ENCODE peak calls at places on chromosomes 12 and 14, in five cellular contexts. C is Peyer's patch, Z is choroid plexus epithelial cell, P is breast epithelium, X is bronchial epithelial cell. D is an unnamed sample.

GRCh38 chr14:22039938-22040780 is 366.5 kb upstream of the OR4E1 start:
- DNase-seq in C (no peak), Z (peak; percentile 16), P (no peak), X (peak; percentile 26), D (no peak)

GRCh38 chr14:99137001-99137700 is 134.8 kb downstream of the BCL11B start:
- DNase-seq in C (no peak), Z (no peak), P (no peak), X (no peak), D (peak; percentile 2)

GRCh38 chr12:115838952-115839351 is 438.5 kb downstream of the MED13L start:
- DNase-seq in C (no peak), Z (no peak), P (no peak), X (no peak), D (no peak)

GRCh38 chr14:23171251-23171975 is 12.0 kb downstream of the SLC7A8 start:
- DNase-seq in C (no peak), Z (no peak), P (no peak), X (peak; percentile 95), D (no peak)

GRCh38 chr14:68507544-68508081 is 285.3 kb downstream of the ZFP36L1 start:
- DNase-seq in C (no peak), Z (no peak), P (no peak), X (no peak), D (no peak)

GRCh38 chr12:86613306-86613705 is 357.1 kb upstream of the MGAT4C start:
- DNase-seq in C (no peak), Z (peak; percentile 56), P (no peak), X (peak; percentile 72), D (no peak)

GRCh38 chr12:57459750-57460400 is at the start of gene GLI1:
- DNase-seq in C (peak; percentile 49), Z (no peak), P (no peak), X (no peak), D (no peak)

GRCh38 chr14:93430319-93430801 is 379 bp upstream of the UNC79 start:
- DNase-seq in C (no peak), Z (peak; percentile 4), P (no peak), X (no peak), D (no peak)

GRCh38 chr14:101821528-101821927 is 60.0 kb downstream of the PPP2R5C start:
- DNase-seq in C (peak; percentile 47), Z (no peak), P (no peak), X (no peak), D (peak; percentile 43)

GRCh38 chr12:5200276-5201087 is 156.8 kb downstream of the KCNA5 start:
- DNase-seq in C (no peak), Z (peak; percentile 4), P (peak; percentile 20), X (peak; percentile 20), D (no peak)

GRCh38 chr14:53149656-53150319 is 3.3 kb downstream of the DDHD1 start:
- DNase-seq in C (peak; percentile 26), Z (no peak), P (no peak), X (no peak), D (no peak)

GRCh38 chr12:3271146-3271545 is 194.0 kb downstream of the TSPAN9 start:
- DNase-seq in C (no peak), Z (no peak), P (no peak), X (no peak), D (no peak)

GRCh38 chr14:104678346-104678745 is 11.1 kb upstream of the INF2 start:
- DNase-seq in C (peak; percentile 22), Z (no peak), P (no peak), X (no peak), D (no peak)

GRCh38 chr14:54177861-54178591 is 218.8 kb upstream of the CDKN3 start:
- DNase-seq in C (no peak), Z (peak; percentile 29), P (no peak), X (no peak), D (no peak)

GRCh38 chr12:79678306-79678705 is 12.5 kb downstream of the PAWR start:
- DNase-seq in C (no peak), Z (no peak), P (no peak), X (peak; percentile 43), D (no peak)

GRCh38 chr12:10136637-10137205 is 6.7 kb upstream of the CLEC7A start:
- DNase-seq in C (no peak), Z (no peak), P (no peak), X (no peak), D (no peak)

GRCh38 chr14:93023039-93023438 is 92.7 kb downstream of the ITPK1 start:
- DNase-seq in C (no peak), Z (no peak), P (no peak), X (peak; percentile 28), D (no peak)

GRCh38 chr12:24378548-24379011 is 429.1 kb upstream of the SOX5 start:
- DNase-seq in C (no peak), Z (peak; percentile 89), P (no peak), X (no peak), D (no peak)

GRCh38 chr14:63475761-63476160 is 67.4 kb downstream of the PPP2R5E start:
- DNase-seq in C (no peak), Z (no peak), P (no peak), X (no peak), D (no peak)

GRCh38 chr14:53295985-53296582 is 143.0 kb upstream of the DDHD1 start:
- DNase-seq in C (no peak), Z (peak; percentile 66), P (no peak), X (peak; percentile 28), D (no peak)

GRCh38 chr12:3550839-3551238 is 59.8 kb downstream of the PRMT8 start:
- DNase-seq in C (no peak), Z (no peak), P (no peak), X (no peak), D (no peak)

GRCh38 chr14:33848706-33849454 is 102.0 kb downstream of the EGLN3 start:
- DNase-seq in C (no peak), Z (peak; percentile 67), P (no peak), X (peak; percentile 66), D (no peak)

GRCh38 chr12:13114251-13115052 is 11.0 kb upstream of the GSG1 start:
- DNase-seq in C (no peak), Z (no peak), P (no peak), X (no peak), D (no peak)

GRCh38 chr12:4649358-4649661 is 396 bp downstream of the NDUFA9 start:
- DNase-seq in C (no peak), Z (no peak), P (no peak), X (no peak), D (no peak)

GRCh38 chr14:58646479-58646878 is 8.7 kb downstream of the DACT1 start:
- DNase-seq in C (no peak), Z (no peak), P (no peak), X (no peak), D (no peak)

GRCh38 chr12:79764641-79765040 is 73.9 kb upstream of the PAWR start:
- DNase-seq in C (no peak), Z (no peak), P (no peak), X (no peak), D (no peak)

GRCh38 chr14:76924363-76925151 is 98.3 kb downstream of the LRRC74A start:
- DNase-seq in C (no peak), Z (peak; percentile 58), P (no peak), X (no peak), D (no peak)

GRCh38 chr14:95537298-95538089 is 2.6 kb downstream of the GLRX5 start:
- DNase-seq in C (no peak), Z (no peak), P (peak; percentile 10), X (no peak), D (no peak)

DNA sequence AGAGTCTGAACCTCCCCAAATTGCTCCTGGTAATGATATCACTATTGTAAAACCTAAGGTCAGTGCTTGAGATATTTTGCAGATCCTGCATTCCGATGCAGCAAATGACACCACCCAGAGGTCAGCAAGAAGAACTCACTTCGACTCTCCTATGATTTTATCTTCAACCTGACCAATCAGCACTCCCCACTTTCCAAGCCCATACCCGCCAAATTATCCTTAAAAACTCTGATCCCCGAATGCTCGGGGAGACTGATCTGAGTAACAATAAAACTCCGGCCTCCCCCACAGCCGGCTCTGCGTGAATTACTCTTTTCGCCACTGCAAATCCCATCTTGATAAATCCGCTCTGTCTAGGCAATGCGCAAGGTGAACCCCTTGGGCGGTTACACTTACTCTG is 1.2 kb downstream of the NPC2 start:
- DNase-seq in C (peak; percentile 24), Z (peak; percentile 66), P (no peak), X (peak; percentile 49), D (no peak)
- TF ChIP-seq CTCF in C (peak; percentile 36), Z (peak; percentile 38), P (no peak), X (peak; percentile 32), D (peak; percentile 10)

DNA sequence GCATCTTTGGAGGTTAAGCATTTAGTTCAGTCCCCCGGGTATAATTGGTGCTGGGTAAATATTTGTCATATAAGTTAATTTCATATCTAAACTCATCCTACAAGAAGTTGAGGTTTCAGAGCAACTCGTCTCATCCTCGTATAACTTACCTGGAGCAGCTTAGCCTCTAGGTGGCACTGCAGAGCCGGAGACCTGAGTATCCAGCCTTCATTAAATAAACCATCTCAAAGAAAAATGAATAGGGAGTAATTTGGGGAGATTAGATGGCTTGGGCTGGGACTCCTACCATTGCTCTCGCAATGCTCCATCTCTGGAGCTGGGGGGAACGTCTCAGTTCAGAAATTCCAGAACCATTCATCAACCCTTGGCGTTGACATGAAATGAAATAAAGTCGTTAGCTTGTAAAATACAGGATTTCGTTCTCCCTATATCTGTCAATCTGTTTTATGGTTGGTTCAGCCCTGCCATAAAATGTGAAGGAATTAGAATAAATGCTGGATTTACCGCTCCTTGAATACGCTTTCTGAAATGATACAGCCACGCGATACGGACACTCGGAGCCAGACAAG is 122.9 kb upstream of the TMEM132D start:
- DNase-seq in C (no peak), Z (peak; percentile 44), P (no peak), X (peak; percentile 41), D (no peak)
- TF ChIP-seq CTCF in C (peak; percentile 41), Z (peak; percentile 66), P (no peak), X (peak; percentile 61), D (peak; percentile 40)

DNA sequence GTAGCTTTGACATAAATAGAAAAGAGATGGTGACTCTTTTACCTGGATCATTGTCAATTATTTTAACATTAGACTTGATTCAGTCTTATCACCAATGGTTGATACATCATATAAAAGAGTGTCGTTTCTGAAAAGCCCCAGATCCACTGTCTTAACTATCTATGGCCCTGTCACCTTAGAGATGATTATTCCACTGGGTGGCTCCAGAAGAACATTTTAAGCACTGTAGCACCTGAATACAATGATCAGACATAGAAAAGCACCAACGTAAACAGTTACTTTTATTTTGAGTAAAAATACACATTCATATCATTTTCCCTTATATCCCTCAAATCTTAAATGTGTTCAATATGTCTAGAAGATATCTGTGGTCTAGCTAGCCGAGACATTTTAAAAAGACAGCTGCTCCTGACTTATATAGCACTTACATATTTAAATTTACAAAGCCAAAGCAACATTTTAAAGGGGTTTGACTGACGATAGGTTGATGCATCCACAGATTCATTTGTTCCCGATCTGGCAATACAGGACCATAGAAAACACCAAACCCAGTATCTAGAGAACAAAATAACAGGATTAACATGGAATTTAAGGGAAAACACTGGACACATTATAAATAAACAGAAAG is 32.9 kb downstream of the TSPAN8 start:
- DNase-seq in C (no peak), Z (no peak), P (no peak), X (no peak), D (no peak)
- TF ChIP-seq CTCF in C (no peak), Z (peak; percentile 15), P (no peak), X (no peak), D (no peak)

DNA sequence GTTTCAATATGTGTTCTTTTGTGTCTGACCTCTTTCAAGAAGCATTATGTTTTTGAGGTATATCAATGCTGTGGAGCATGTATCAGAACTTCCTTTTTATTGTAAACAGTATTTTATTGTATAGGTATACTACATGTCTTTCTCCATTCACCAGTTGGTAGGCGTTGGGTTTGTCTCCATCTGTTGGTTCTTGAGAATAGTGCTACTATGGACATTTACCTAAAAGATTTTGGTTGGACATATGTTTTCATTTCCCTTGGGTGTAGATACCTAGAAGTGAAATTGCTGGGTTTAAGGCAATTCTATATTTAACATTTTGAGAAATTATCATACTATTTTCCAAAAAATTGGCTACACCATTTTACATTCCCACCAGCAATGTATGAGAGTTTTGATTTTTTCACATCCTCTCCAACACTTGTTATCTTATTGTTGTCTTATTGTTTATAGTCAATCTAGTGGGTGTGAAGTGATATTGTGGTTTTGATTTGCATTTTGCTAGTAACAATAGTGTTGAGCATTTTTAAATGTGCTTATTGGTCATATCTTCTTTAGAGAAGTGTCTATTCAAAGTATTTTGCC is 409.2 kb downstream of the IPO8 start:
- DNase-seq in C (no peak), Z (peak; percentile 76), P (no peak), X (peak; percentile 55), D (no peak)
- TF ChIP-seq CTCF in C (no peak), Z (peak; percentile 73), P (peak; percentile 16), X (peak; percentile 33), D (no peak)